ENCODE peak calls at places on chromosomes 6 and 20, in eight cellular contexts. M is astrocyte, P is GM20000, R is GM12865, S is type B pancreatic cell, B is IMR-90, O is sigmoid colon, Y is lower leg skin. Q is an unnamed sample.

GRCh38 chr6:159232106-159232645 is 63.0 kb downstream of the FNDC1 start:
- DNase-seq in Y (no peak), O (no peak), B (no peak), R (no peak), P (no peak), S (no peak), M (no peak), Q (no peak)

GRCh38 chr6:127023001-127023778 is 95.3 kb upstream of the RSPO3 start:
- DNase-seq in O (no peak), S (no peak), M (no peak), P (no peak), B (no peak), R (no peak), Y (no peak), Q (no peak)

GRCh38 chr20:5844063-5844681 is 94.0 kb downstream of the SHLD1 start:
- DNase-seq in M (peak), P (peak), O (no peak), B (peak), Y (no peak), S (no peak), R (peak), Q (peak)

GRCh38 chr6:66772785-66773184 is 1065.8 kb upstream of the EYS start:
- DNase-seq in S (no peak), P (no peak), R (no peak), O (no peak), B (no peak), M (peak), Y (no peak), Q (peak)

GRCh38 chr6:137044366-137045220 is at the start of gene IL20RA:
- DNase-seq in O (peak), P (peak), R (peak), Y (peak), M (no peak), B (no peak), S (peak), Q (peak)

GRCh38 chr20:58109126-58109880 is 119.2 kb downstream of the ANKRD60 start:
- DNase-seq in Y (peak), P (no peak), M (peak), O (no peak), S (no peak), B (peak), R (no peak), Q (peak)

GRCh38 chr6:33124947-33125346 is 49.2 kb downstream of the HLA-DPB1 start:
- DNase-seq in R (no peak), P (no peak), O (no peak), S (no peak), B (no peak), M (no peak), Y (no peak), Q (no peak)

GRCh38 chr6:155958550-155958949 is 502.9 kb upstream of the NOX3 start:
- DNase-seq in S (no peak), Y (no peak), B (no peak), P (no peak), O (no peak), M (no peak), R (no peak), Q (peak)

GRCh38 chr6:43861212-43861918 is 91.4 kb downstream of the VEGFA start:
- DNase-seq in B (no peak), S (no peak), P (no peak), R (no peak), M (no peak), O (no peak), Y (no peak), Q (no peak)

GRCh38 chr6:82076855-82077254 is 170.7 kb downstream of the IBTK start:
- DNase-seq in P (no peak), B (no peak), Y (no peak), O (no peak), S (no peak), M (no peak), R (no peak), Q (no peak)

GRCh38 chr6:37785002-37785687 is 34.4 kb upstream of the ZFAND3 start:
- DNase-seq in B (no peak), Y (no peak), S (no peak), R (no peak), O (no peak), P (no peak), M (no peak), Q (peak)

GRCh38 chr20:3890410-3890751 is 1.2 kb downstream of the PANK2 start:
- DNase-seq in P (no peak), B (peak), R (peak), O (peak), M (peak), S (no peak), Y (no peak), Q (peak)

GRCh38 chr20:34415079-34415478 is 52.0 kb downstream of the ITCH start:
- DNase-seq in M (no peak), Y (no peak), O (no peak), R (peak), P (peak), B (no peak), S (no peak), Q (no peak)
- TF ChIP-seq CTCF in M (no peak), Y (no peak), O (no peak), R (no peak), P (no peak), B (no peak), S (no peak), Q (no peak)

GRCh38 chr6:142458857-142459256 is 157.1 kb downstream of the ADGRG6 start:
- DNase-seq in S (no peak), R (no peak), B (no peak), O (no peak), P (no peak), M (no peak), Y (no peak), Q (no peak)

GRCh38 chr6:142457638-142458406 is 156.0 kb downstream of the ADGRG6 start:
- DNase-seq in R (no peak), P (no peak), Y (no peak), B (no peak), O (no peak), S (no peak), M (no peak), Q (no peak)

GRCh38 chr6:142463988-142464387 is 162.2 kb downstream of the ADGRG6 start:
- DNase-seq in Y (no peak), B (no peak), M (no peak), R (no peak), P (no peak), O (no peak), S (no peak), Q (no peak)

GRCh38 chr6:142459267-142459666 is 157.5 kb downstream of the ADGRG6 start:
- DNase-seq in S (no peak), P (no peak), Y (no peak), O (no peak), M (peak), B (peak), R (no peak), Q (no peak)

DNA sequence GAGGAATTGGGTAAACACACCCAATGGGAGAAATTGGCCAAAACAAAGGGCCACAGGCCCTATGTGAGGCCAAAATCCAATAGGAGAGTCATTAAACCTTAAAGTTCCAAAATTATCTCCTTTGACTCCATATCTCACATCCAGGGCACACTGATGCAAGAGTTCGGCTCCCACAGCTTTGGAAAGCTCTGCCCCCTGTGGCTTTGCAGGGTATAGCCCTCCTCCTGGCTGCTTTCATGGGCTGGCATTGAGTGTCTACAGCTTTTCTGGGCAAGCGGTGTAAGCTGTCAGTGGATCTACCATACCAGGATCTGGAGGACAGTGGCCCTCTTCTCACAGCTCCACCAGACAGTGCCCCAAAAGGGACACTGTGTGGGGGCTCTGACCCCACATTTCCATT is 160.5 kb downstream of the ADGRG6 start:
- DNase-seq in P (no peak), O (no peak), M (no peak), B (no peak), R (no peak), S (no peak), Y (no peak), Q (no peak)
- TF ChIP-seq CTCF in P (no peak), O (no peak), M (no peak), B (no peak), R (peak), S (peak), Y (no peak), Q (no peak)

GRCh38 chr6:30556006-30556713 is at the start of gene GNL1:
- DNase-seq in O (peak), R (peak), P (peak), M (peak), B (peak), Y (peak), S (peak), Q (peak)

GRCh38 chr6:30555428-30556005 is 772 bp downstream of the GNL1 start:
- DNase-seq in B (peak), S (no peak), P (no peak), Y (peak), O (peak), M (peak), R (peak), Q (peak)

GRCh38 chr6:30557683-30557981 is 537 bp downstream of the PRR3 start:
- DNase-seq in O (no peak), S (no peak), Y (no peak), P (peak), R (peak), M (no peak), B (no peak), Q (no peak)

GRCh38 chr6:30556714-30556963 is 350 bp upstream of the GNL1 start:
- DNase-seq in Y (peak), B (no peak), R (peak), M (no peak), O (peak), S (no peak), P (peak), Q (peak)

DNA sequence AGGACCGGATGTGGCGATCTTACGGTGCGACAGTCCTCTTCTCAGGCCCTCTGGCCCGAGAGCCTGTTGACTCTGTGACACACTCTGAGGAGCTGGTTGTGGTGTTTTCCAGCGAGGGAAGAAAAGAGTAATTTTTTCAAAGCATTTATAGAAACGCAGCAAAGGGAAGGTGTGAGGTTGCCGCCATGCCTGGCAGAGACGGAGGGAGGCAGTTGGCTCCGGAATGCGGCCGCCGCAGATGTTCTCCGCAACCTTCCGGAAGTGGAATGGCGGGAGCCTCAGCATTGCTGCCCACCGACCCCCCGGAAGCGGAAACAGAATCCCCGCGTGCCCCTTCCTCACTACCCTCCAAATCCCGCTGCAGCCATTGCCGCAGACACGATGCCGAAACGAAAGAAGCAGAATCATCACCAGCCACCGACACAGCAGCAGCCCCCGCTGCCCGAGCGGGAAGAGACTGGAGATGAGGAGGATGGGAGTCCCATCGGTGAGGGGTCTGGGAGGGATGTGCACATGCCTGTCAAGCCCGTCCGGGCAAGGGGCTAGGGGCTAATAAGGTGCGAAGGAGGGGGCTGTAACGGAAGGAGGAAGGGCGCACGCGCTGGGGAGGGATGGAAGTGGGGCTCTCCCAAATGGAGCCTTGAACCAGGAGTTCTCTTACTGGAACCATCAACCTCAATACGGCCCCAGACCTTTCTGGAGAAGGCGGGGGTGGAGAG is at the start of gene PRR3:
- DNase-seq in Y (peak), P (peak), M (peak), S (peak), B (peak), R (peak), O (peak), Q (peak)
- TF ChIP-seq CTCF in Y (no peak), P (no peak), M (no peak), S (no peak), B (no peak), R (no peak), O (no peak), Q (no peak)

GRCh38 chr6:29927841-29928388 is 14.4 kb upstream of the HLA-A start:
- DNase-seq in S (no peak), P (no peak), R (no peak), M (no peak), O (no peak), B (no peak), Y (no peak), Q (no peak)

GRCh38 chr6:29926081-29926794 is 16.1 kb upstream of the HLA-A start:
- DNase-seq in P (no peak), B (peak), S (no peak), M (no peak), R (peak), O (peak), Y (peak), Q (no peak)

GRCh38 chr6:29925341-29926080 is 16.8 kb upstream of the HLA-A start:
- DNase-seq in P (no peak), Y (no peak), O (no peak), M (no peak), B (no peak), R (no peak), S (no peak), Q (no peak)

GRCh38 chr6:29924731-29925130 is 17.6 kb upstream of the HLA-A start:
- DNase-seq in O (no peak), S (no peak), R (no peak), P (no peak), B (no peak), M (no peak), Y (no peak), Q (peak)

DNA sequence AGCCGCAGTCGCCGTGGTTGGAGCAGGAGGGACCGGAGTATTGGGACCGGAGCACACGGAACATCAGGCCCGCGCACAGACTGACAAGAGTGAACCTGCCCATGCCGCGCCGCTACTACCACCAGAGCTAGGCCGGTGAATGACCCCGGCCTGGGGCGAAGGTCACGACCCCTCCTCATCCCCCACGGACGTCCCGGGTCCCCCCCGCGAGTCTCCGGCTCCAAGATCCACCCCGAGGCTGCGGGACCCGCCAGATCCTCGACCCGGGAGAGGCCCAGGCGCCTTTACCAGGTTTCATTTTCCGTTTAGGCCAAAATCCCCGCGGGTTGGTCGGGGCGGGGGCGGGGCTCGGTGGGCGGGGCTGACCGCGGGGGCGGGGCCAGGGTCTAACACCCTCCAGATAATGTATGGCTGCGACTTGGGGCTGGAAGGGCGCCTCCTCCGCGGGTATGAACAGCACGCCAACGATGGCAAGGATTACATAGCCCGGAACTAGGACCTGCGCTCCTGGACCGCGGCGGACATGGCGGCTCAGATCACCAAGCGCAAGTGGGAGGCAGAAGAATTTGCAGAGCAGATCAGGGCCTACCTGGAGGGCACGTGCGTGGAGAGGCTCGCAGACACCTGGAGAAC is 15.4 kb upstream of the HLA-A start:
- DNase-seq in O (peak), B (peak), S (no peak), R (peak), M (no peak), P (peak), Y (peak), Q (no peak)
- TF ChIP-seq CTCF in O (no peak), B (no peak), S (no peak), R (no peak), M (no peak), P (no peak), Y (no peak), Q (no peak)

GRCh38 chr6:125759959-125760457 is 10.6 kb downstream of the HEY2 start:
- DNase-seq in Y (no peak), O (no peak), P (no peak), M (no peak), R (no peak), S (no peak), B (no peak), Q (no peak)

GRCh38 chr6:125764105-125764671 is 14.8 kb downstream of the HEY2 start:
- DNase-seq in R (peak), Y (no peak), B (no peak), P (no peak), M (no peak), O (no peak), S (no peak), Q (no peak)

GRCh38 chr6:125753218-125753936 is 3.9 kb downstream of the HEY2 start:
- DNase-seq in S (no peak), M (no peak), B (peak), O (no peak), R (peak), P (peak), Y (no peak), Q (peak)

GRCh38 chr6:125753937-125754259 is 4.5 kb downstream of the HEY2 start:
- DNase-seq in Y (no peak), M (no peak), O (no peak), P (no peak), S (no peak), B (no peak), R (no peak), Q (no peak)

DNA sequence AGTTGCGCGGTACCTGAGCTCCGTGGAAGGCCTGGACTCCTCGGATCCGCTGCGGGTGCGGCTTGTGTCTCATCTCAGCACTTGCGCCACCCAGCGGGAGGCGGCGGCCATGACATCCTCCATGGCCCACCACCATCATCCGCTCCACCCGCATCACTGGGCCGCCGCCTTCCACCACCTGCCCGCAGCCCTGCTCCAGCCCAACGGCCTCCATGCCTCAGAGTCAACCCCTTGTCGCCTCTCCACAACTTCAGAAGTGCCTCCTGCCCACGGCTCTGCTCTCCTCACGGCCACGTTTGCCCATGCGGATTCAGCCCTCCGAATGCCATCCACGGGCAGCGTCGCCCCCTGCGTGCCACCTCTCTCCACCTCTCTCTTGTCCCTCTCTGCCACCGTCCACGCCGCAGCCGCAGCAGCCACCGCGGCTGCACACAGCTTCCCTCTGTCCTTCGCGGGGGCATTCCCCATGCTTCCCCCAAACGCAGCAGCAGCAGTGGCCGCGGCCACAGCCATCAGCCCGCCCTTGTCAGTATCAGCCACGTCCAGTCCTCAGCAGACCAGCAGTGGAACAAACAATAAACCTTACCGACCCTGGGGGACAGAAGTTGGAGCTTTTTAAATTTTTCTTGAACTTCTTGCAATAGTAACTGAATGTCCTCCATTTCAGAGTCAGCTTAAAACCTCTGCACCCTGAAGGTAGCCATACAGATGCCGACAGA is 9.9 kb downstream of the HEY2 start:
- DNase-seq in S (no peak), O (no peak), P (no peak), R (no peak), M (no peak), B (no peak), Y (no peak), Q (no peak)
- TF ChIP-seq CTCF in S (peak), O (no peak), P (no peak), R (no peak), M (no peak), B (no peak), Y (no peak), Q (peak)

DNA sequence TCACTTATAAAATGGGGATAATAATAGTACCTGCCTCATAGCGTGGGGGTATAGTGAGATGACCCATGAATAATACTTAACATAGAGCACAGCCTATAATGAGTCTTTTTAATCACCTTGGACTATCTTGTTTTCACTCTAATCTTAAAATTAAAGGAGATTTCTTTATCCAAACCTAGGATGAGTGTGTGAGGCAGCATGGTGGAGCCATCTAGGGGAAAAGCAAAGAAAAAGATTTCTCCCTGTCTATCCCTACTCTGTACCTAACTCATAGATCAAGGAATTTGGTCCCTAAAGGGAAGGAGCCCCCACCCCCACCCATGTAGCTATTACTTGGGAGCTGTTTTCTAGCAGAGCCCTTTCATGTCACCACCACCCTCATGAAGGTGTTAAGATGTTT is 45.2 kb upstream of the PAK5 start:
- DNase-seq in Y (no peak), B (no peak), S (no peak), M (no peak), R (no peak), P (no peak), O (no peak), Q (peak)
- TF ChIP-seq CTCF in Y (no peak), B (no peak), S (peak), M (no peak), R (no peak), P (no peak), O (no peak), Q (no peak)

Q was measured in MCF 10A.